ENCODE peak calls at places on chromosomes 1 and 21, in five cellular contexts. One of them, this sample, is unnamed.

GRCh38 chr21:37153935-37154350 is 80.9 kb downstream of the TTC3 start:
- DNase-seq in thyroid gland: no peak
- DNase-seq in pancreas: peak
- DNase-seq in anterior cingulate cortex: no peak
- DNase-seq in activated T-helper 1 cell treated with anti-CD3 and anti-CD28 coated beads, Interleukin-2, amount 50 U/mL, for 16 hours: no peak
- DNase-seq in this sample: no peak

GRCh38 chr1:230868736-230869385 is 540 bp upstream of the C1orf198 start:
- DNase-seq in thyroid gland: peak
- DNase-seq in pancreas: peak
- DNase-seq in anterior cingulate cortex: no peak
- DNase-seq in activated T-helper 1 cell treated with anti-CD3 and anti-CD28 coated beads, Interleukin-2, amount 50 U/mL, for 16 hours: no peak
- DNase-seq in this sample: no peak

GRCh38 chr1:211616231-211617031 is 37.5 kb upstream of the SLC30A1 start:
- DNase-seq in thyroid gland: no peak
- DNase-seq in pancreas: no peak
- DNase-seq in anterior cingulate cortex: no peak
- DNase-seq in activated T-helper 1 cell treated with anti-CD3 and anti-CD28 coated beads, Interleukin-2, amount 50 U/mL, for 16 hours: no peak
- DNase-seq in this sample: no peak

GRCh38 chr21:35004289-35004688 is 44.8 kb downstream of the RUNX1 start:
- DNase-seq in thyroid gland: no peak
- DNase-seq in pancreas: no peak
- DNase-seq in anterior cingulate cortex: no peak
- DNase-seq in activated T-helper 1 cell treated with anti-CD3 and anti-CD28 coated beads, Interleukin-2, amount 50 U/mL, for 16 hours: no peak
- DNase-seq in this sample: no peak

GRCh38 chr1:80925130-80925780 is 875.5 kb upstream of the ADGRL2 start:
- DNase-seq in thyroid gland: no peak
- DNase-seq in pancreas: no peak
- DNase-seq in anterior cingulate cortex: no peak
- DNase-seq in activated T-helper 1 cell treated with anti-CD3 and anti-CD28 coated beads, Interleukin-2, amount 50 U/mL, for 16 hours: no peak
- DNase-seq in this sample: no peak

GRCh38 chr1:43463461-43463860 is 9.7 kb upstream of the HYI start:
- DNase-seq in thyroid gland: no peak
- DNase-seq in pancreas: no peak
- DNase-seq in anterior cingulate cortex: no peak
- DNase-seq in activated T-helper 1 cell treated with anti-CD3 and anti-CD28 coated beads, Interleukin-2, amount 50 U/mL, for 16 hours: no peak
- DNase-seq in this sample: no peak

GRCh38 chr1:85578321-85579295 is 2.0 kb upstream of the CCN1 start:
- DNase-seq in thyroid gland: no peak
- DNase-seq in pancreas: no peak
- DNase-seq in anterior cingulate cortex: no peak
- DNase-seq in activated T-helper 1 cell treated with anti-CD3 and anti-CD28 coated beads, Interleukin-2, amount 50 U/mL, for 16 hours: no peak
- DNase-seq in this sample: no peak

GRCh38 chr1:211099393-211099792 is 34.6 kb downstream of the KCNH1 start:
- DNase-seq in thyroid gland: no peak
- DNase-seq in pancreas: no peak
- DNase-seq in anterior cingulate cortex: no peak
- DNase-seq in activated T-helper 1 cell treated with anti-CD3 and anti-CD28 coated beads, Interleukin-2, amount 50 U/mL, for 16 hours: no peak
- DNase-seq in this sample: no peak

GRCh38 chr1:67645495-67646144 is 39.4 kb upstream of the GADD45A start:
- DNase-seq in thyroid gland: peak
- DNase-seq in pancreas: peak
- DNase-seq in anterior cingulate cortex: no peak
- DNase-seq in activated T-helper 1 cell treated with anti-CD3 and anti-CD28 coated beads, Interleukin-2, amount 50 U/mL, for 16 hours: no peak
- DNase-seq in this sample: no peak